ENCODE peak calls at places on chromosomes 3 and 15, in nine cellular contexts. M is NCI-H1105, I is M059J, W is A673, P is Peyer's patch, G is A549, L is psoas muscle, T is ELR, X is AG20443. A is an unnamed sample.

GRCh38 chr15:90478981-90479481 is 50.7 kb upstream of the CRTC3 start:
- DNase-seq in M (no peak), G (no peak), T (peak; percentile 40), P (no peak), L (no peak), I (peak; percentile 68), W (peak; percentile 20), X (no peak), A (no peak)

GRCh38 chr3:52244061-52244628 is 1.4 kb upstream of the PPM1M start:
- DNase-seq in P (peak; percentile 55), I (peak; percentile 85), G (no peak), T (peak; percentile 89), X (no peak), W (peak; percentile 12), L (peak; percentile 30), M (no peak), A (peak; percentile 41)

GRCh38 chr3:13538520-13539284 is 10.2 kb upstream of the FBLN2 start:
- DNase-seq in L (no peak), W (no peak), P (no peak), T (no peak), G (no peak), X (no peak), M (no peak), I (no peak), A (no peak)

GRCh38 chr3:46642971-46643370 is 30.6 kb downstream of the FAM240A start:
- DNase-seq in T (no peak), W (no peak), X (no peak), I (no peak), L (no peak), G (no peak), M (no peak), P (no peak), A (no peak)

GRCh38 chr3:155876537-155876936 is 6.1 kb downstream of the GMPS start:
- DNase-seq in L (no peak), M (no peak), W (no peak), T (no peak), G (no peak), P (no peak), X (no peak), I (no peak), A (no peak)

GRCh38 chr3:15023719-15024118 is 41.4 kb downstream of the MRPS25 start:
- DNase-seq in G (no peak), M (no peak), T (no peak), I (no peak), W (no peak), L (no peak), P (no peak), X (no peak), A (no peak)

GRCh38 chr15:48974865-48975264 is 11.1 kb upstream of the SHC4 start:
- DNase-seq in G (peak; percentile 4), P (no peak), X (no peak), I (no peak), T (peak; percentile 30), M (no peak), L (no peak), W (peak; percentile 31), A (no peak)

GRCh38 chr3:155497930-155498647 is 204.6 kb upstream of the STRIT1 start:
- DNase-seq in W (no peak), M (no peak), T (peak; percentile 93), L (no peak), X (peak; percentile 78), I (peak; percentile 70), P (no peak), G (peak; percentile 32), A (peak; percentile 87)

GRCh38 chr15:54585063-54585462 is 606.8 kb downstream of the UNC13C start:
- DNase-seq in T (no peak), L (no peak), P (no peak), W (no peak), X (no peak), G (no peak), I (no peak), M (no peak), A (no peak)

GRCh38 chr15:76073554-76073953 is 13.8 kb downstream of the TMEM266 start:
- DNase-seq in L (no peak), I (peak; percentile 48), M (no peak), W (no peak), P (no peak), X (no peak), T (peak; percentile 13), G (no peak), A (no peak)

GRCh38 chr15:90419738-90420487 is 31.9 kb downstream of the IQGAP1 start:
- DNase-seq in T (peak; percentile 92), G (peak; percentile 58), M (no peak), I (peak; percentile 91), X (peak; percentile 65), P (no peak), L (no peak), W (peak; percentile 72), A (peak; percentile 87)

GRCh38 chr15:81776961-81777360 is 268.9 kb downstream of the MEX3B start:
- DNase-seq in P (no peak), I (no peak), L (no peak), T (no peak), W (no peak), G (no peak), X (no peak), M (no peak), A (no peak)

GRCh38 chr15:78394981-78395619 is 42.9 kb upstream of the IREB2 start:
- DNase-seq in G (no peak), X (no peak), T (no peak), W (peak; percentile 74), M (no peak), L (no peak), P (peak; percentile 0), I (no peak), A (no peak)

GRCh38 chr15:25684521-25685215 is 178.5 kb downstream of the ATP10A start:
- DNase-seq in M (no peak), G (no peak), P (no peak), X (peak; percentile 91), I (peak; percentile 2), T (no peak), W (no peak), L (peak; percentile 69), A (no peak)

GRCh38 chr3:184031187-184031792 is at the start of gene HTR3D:
- DNase-seq in L (no peak), X (no peak), I (peak; percentile 47), W (no peak), P (no peak), G (no peak), M (no peak), T (peak; percentile 9), A (no peak)